ENCODE peak calls at places on chromosome 10, in six cellular contexts. R is T-helper 22 cell; J is KG1; X is stimulated activated CD4-positive, alpha-beta T cell treated with anti-CD3 and anti-CD28 coated beads, Interleukin-1b, Interleukin-23, amount 100 ng/mL, for 1 hour; P is naive thymus-derived CD8-positive, alpha-beta T cell; Q is M059J. I is an unnamed sample.

GRCh38 chr10:71784679-71785272 is 11.5 kb upstream of the VSIR start:
- DNase-seq in R (no peak), J (no peak), X (no peak), P (no peak), Q (no peak), I (no peak)

GRCh38 chr10:101879456-101880189 is 36.0 kb upstream of the KCNIP2 start:
- DNase-seq in R (no peak), J (no peak), X (no peak), P (no peak), Q (peak), I (no peak)

GRCh38 chr10:131418686-131419085 is 107.2 kb upstream of the TCERG1L start:
- DNase-seq in R (no peak), J (no peak), X (no peak), P (no peak), Q (no peak), I (no peak)

GRCh38 chr10:15378569-15378968 is 7.5 kb upstream of the FAM171A1 start:
- DNase-seq in R (no peak), J (no peak), X (no peak), P (no peak), Q (no peak), I (no peak)

GRCh38 chr10:51768886-51769285 is 69.5 kb upstream of the CSTF2T start:
- DNase-seq in R (no peak), J (no peak), X (no peak), P (no peak), Q (no peak), I (no peak)

GRCh38 chr10:62183857-62184805 is 84.5 kb downstream of the RTKN2 start:
- DNase-seq in R (no peak), J (no peak), X (no peak), P (no peak), Q (no peak), I (no peak)

GRCh38 chr10:14253079-14253478 is 77.6 kb downstream of the FRMD4A start:
- DNase-seq in R (no peak), J (no peak), X (no peak), P (no peak), Q (peak), I (no peak)

GRCh38 chr10:12919574-12919973 is 81.9 kb downstream of the CCDC3 start:
- DNase-seq in R (no peak), J (no peak), X (no peak), P (no peak), Q (no peak), I (no peak)

GRCh38 chr10:110434477-110435096 is 63.1 kb upstream of the DUSP5 start:
- DNase-seq in R (no peak), J (no peak), X (no peak), P (no peak), Q (no peak), I (no peak)

GRCh38 chr10:58796242-58796641 is 283.6 kb downstream of the BICC1 start:
- DNase-seq in R (no peak), J (no peak), X (no peak), P (no peak), Q (no peak), I (no peak)

GRCh38 chr10:109281347-109281746 is 642.0 kb downstream of the XPNPEP1 start:
- DNase-seq in R (no peak), J (no peak), X (no peak), P (no peak), Q (no peak), I (no peak)

GRCh38 chr10:30374353-30374752 is 25.3 kb upstream of the MTPAP start:
- DNase-seq in R (no peak), J (no peak), X (no peak), P (no peak), Q (no peak), I (no peak)

GRCh38 chr10:78203915-78204818 is 170.5 kb downstream of the RPS24 start:
- DNase-seq in R (no peak), J (no peak), X (no peak), P (no peak), Q (peak), I (no peak)

GRCh38 chr10:92742331-92743228 is 52.8 kb downstream of the HHEX start:
- DNase-seq in R (no peak), J (no peak), X (no peak), P (no peak), Q (no peak), I (peak)

GRCh38 chr10:102812213-102812876 is 24.9 kb downstream of the CYP17A1 start:
- DNase-seq in R (no peak), J (peak), X (no peak), P (peak), Q (peak), I (peak)

GRCh38 chr10:124644771-124645170 is 99.4 kb downstream of the FAM53B start:
- DNase-seq in R (no peak), J (no peak), X (no peak), P (no peak), Q (no peak), I (no peak)

GRCh38 chr10:43453266-43453831 is 16.4 kb downstream of the ZNF487 start:
- DNase-seq in R (no peak), J (no peak), X (no peak), P (peak), Q (no peak), I (no peak)

GRCh38 chr10:125564570-125564969 is 118.4 kb downstream of the TEX36 start:
- DNase-seq in R (no peak), J (no peak), X (no peak), P (no peak), Q (no peak), I (no peak)